ENCODE peak calls at places on chromosomes 1 and 21, in seven cellular contexts. W is NCI-H1092 treated with DMSO at 0.1 percent for 48 hours; G is NCI-H187 treated with DMSO at 0.1 percent for 48 hours; I is stimulated activated CD8-positive, alpha-beta memory T cell treated with anti-CD3 and anti-CD28 coated beads, Interleukin-15, amount 100 ng/mL, for 24 hours; T is progenitor cell of endocrine pancreas; V is effector CD8-positive, alpha-beta T cell; L is heart left ventricle. C is an unnamed sample.

GRCh38 chr1:93347319-93347899 is 1.7 kb downstream of the DR1 start:
- DNase-seq in W (no peak), G (no peak), I (no peak), T (no peak), V (no peak), L (no peak), C (no peak)

GRCh38 chr21:45511007-45511406 is 31.2 kb downstream of the SLC19A1 start:
- DNase-seq in W (no peak), G (no peak), I (no peak), T (no peak), V (no peak), L (peak; percentile 14), C (no peak)

GRCh38 chr1:31678681-31679080 is 25.1 kb downstream of the COL16A1 start:
- DNase-seq in W (no peak), G (no peak), I (no peak), T (no peak), V (no peak), L (no peak), C (no peak)

GRCh38 chr21:36692125-36692843 is 6.6 kb upstream of the SIM2 start:
- DNase-seq in W (no peak), G (no peak), I (no peak), T (no peak), V (no peak), L (no peak), C (no peak)

GRCh38 chr1:63454269-63454668 is 68.8 kb downstream of the ITGB3BP start:
- DNase-seq in W (no peak), G (no peak), I (no peak), T (no peak), V (no peak), L (no peak), C (no peak)

GRCh38 chr1:100714599-100714998 is 4.9 kb upstream of the VCAM1 start:
- DNase-seq in W (no peak), G (no peak), I (no peak), T (no peak), V (no peak), L (no peak), C (no peak)

GRCh38 chr1:44543064-44543815 is 131.0 kb downstream of the TMEM53 start:
- DNase-seq in W (peak; percentile 38), G (no peak), I (no peak), T (peak; percentile 25), V (no peak), L (no peak), C (no peak)

GRCh38 chr1:179369751-179370341 is 4.1 kb downstream of the AXDND1 start:
- DNase-seq in W (peak; percentile 84), G (peak; percentile 85), I (no peak), T (no peak), V (peak; percentile 12), L (no peak), C (peak; percentile 67)

GRCh38 chr1:236524142-236524891 is 535 bp downstream of the LGALS8 start:
- DNase-seq in W (peak; percentile 65), G (peak; percentile 14), I (peak; percentile 17), T (no peak), V (peak; percentile 23), L (peak; percentile 27), C (peak; percentile 82)

GRCh38 chr1:155729031-155729898 is 40.4 kb downstream of the DAP3 start:
- DNase-seq in W (peak; percentile 52), G (no peak), I (no peak), T (peak; percentile 24), V (no peak), L (peak; percentile 33), C (peak; percentile 19)

GRCh38 chr1:17273096-17273495 is 24.2 kb downstream of the PADI3 start:
- DNase-seq in W (no peak), G (no peak), I (no peak), T (no peak), V (no peak), L (no peak), C (no peak)

GRCh38 chr1:897176-897575 is 26.5 kb upstream of the SAMD11 start:
- DNase-seq in W (no peak), G (no peak), I (no peak), T (no peak), V (no peak), L (no peak), C (no peak)